ENCODE peak calls at places on chromosomes 16 and 17, in ten cellular contexts. T is HepG2; E is NCI-H446 treated with DMSO at 0.1 percent for 48 hours; A is NCI-H748 treated with DMSO at 0.1 percent for 48 hours; U is T-helper 2 cell; N is activated CD8-positive, alpha-beta memory T cell treated with anti-CD3 and anti-CD28 coated beads, Interleukin-2, amount 50 U/mL, for 4 hours; C is hepatocyte; W is NCI-H1048; B is hypothalamus; D is HT1080. J is an unnamed sample.

GRCh38 chr16:68357923-68358322 is 47.1 kb downstream of the PRMT7 start:
- DNase-seq in T (no peak), E (no peak), A (no peak), U (no peak), N (no peak), C (no peak), W (no peak), B (no peak), D (no peak), J (no peak)

GRCh38 chr17:74712301-74712700 is 422 bp downstream of the CD300LF start:
- DNase-seq in T (no peak), E (no peak), A (no peak), U (no peak), N (no peak), C (no peak), W (no peak), B (no peak), D (no peak), J (no peak)

GRCh38 chr16:83994087-83994486 is 26.0 kb downstream of the NECAB2 start:
- DNase-seq in T (peak), E (no peak), A (no peak), U (no peak), N (no peak), C (no peak), W (no peak), B (no peak), D (peak), J (no peak)

GRCh38 chr17:68437979-68438877 is 19.1 kb downstream of the WIPI1 start:
- DNase-seq in T (peak), E (no peak), A (no peak), U (no peak), N (peak), C (peak), W (no peak), B (no peak), D (peak), J (peak)

GRCh38 chr17:4678448-4679026 is 25.4 kb downstream of the PELP1 start:
- DNase-seq in T (peak), E (no peak), A (no peak), U (no peak), N (no peak), C (peak), W (no peak), B (no peak), D (peak), J (no peak)

GRCh38 chr17:63382826-63383225 is 63.3 kb downstream of the CYB561 start:
- DNase-seq in T (no peak), E (no peak), A (no peak), U (no peak), N (no peak), C (no peak), W (no peak), B (no peak), D (peak), J (no peak)

GRCh38 chr17:82970067-82970466 is 109.3 kb upstream of the METRNL start:
- DNase-seq in T (no peak), E (no peak), A (no peak), U (no peak), N (no peak), C (no peak), W (no peak), B (no peak), D (no peak), J (no peak)

GRCh38 chr17:691423-691822 is 23.2 kb downstream of the VPS53 start:
- DNase-seq in T (no peak), E (no peak), A (no peak), U (no peak), N (no peak), C (no peak), W (no peak), B (no peak), D (peak), J (no peak)

GRCh38 chr17:9028632-9029570 is 7.6 kb downstream of the NTN1 start:
- DNase-seq in T (no peak), E (no peak), A (no peak), U (no peak), N (no peak), C (no peak), W (no peak), B (no peak), D (no peak), J (no peak)

GRCh38 chr17:47670064-47670463 is 20.3 kb downstream of the KPNB1 start:
- DNase-seq in T (no peak), E (no peak), A (no peak), U (no peak), N (no peak), C (no peak), W (no peak), B (no peak), D (no peak), J (no peak)

GRCh38 chr16:73060216-73060615 is 12.3 kb upstream of the ZFHX3 start:
- DNase-seq in T (no peak), E (no peak), A (no peak), U (no peak), N (no peak), C (no peak), W (no peak), B (no peak), D (no peak), J (no peak)

GRCh38 chr16:31708348-31708747 is 165.3 kb upstream of the ZNF267 start:
- DNase-seq in T (no peak), E (no peak), A (no peak), U (no peak), N (peak), C (no peak), W (no peak), B (no peak), D (no peak), J (no peak)